ENCODE peak calls at places on chromosome 5, in six cellular contexts. One of them, this sample, is unnamed.

GRCh38 chr5:107476783-107477182 is 194.0 kb downstream of the EFNA5 start:
- DNase-seq in fibroblast of lung: no peak
- DNase-seq in bronchial epithelial cell: peak
- DNase-seq in fibroblast of pulmonary artery: peak
- DNase-seq in lung: no peak
- DNase-seq in Karpas-422: no peak
- DNase-seq in this sample: no peak

GRCh38 chr5:72234265-72234700 is 85.8 kb downstream of the MRPS27 start:
- DNase-seq in fibroblast of pulmonary artery: peak
- DNase-seq in bronchial epithelial cell: peak
- DNase-seq in Karpas-422: peak
- DNase-seq in lung: no peak
- DNase-seq in fibroblast of lung: peak
- DNase-seq in this sample: peak

GRCh38 chr5:82808960-82809359 is 268.2 kb downstream of the TMEM167A start:
- DNase-seq in bronchial epithelial cell: no peak
- DNase-seq in fibroblast of pulmonary artery: peak
- DNase-seq in fibroblast of lung: no peak
- DNase-seq in Karpas-422: no peak
- DNase-seq in lung: no peak
- DNase-seq in this sample: no peak

GRCh38 chr5:142017832-142018427 is 5.1 kb upstream of the GNPDA1 start:
- DNase-seq in lung: no peak
- DNase-seq in bronchial epithelial cell: no peak
- DNase-seq in fibroblast of pulmonary artery: no peak
- DNase-seq in fibroblast of lung: peak
- DNase-seq in Karpas-422: peak
- DNase-seq in this sample: peak

GRCh38 chr5:77367733-77368132 is 124.4 kb downstream of the WDR41 start:
- DNase-seq in bronchial epithelial cell: peak
- DNase-seq in Karpas-422: no peak
- DNase-seq in fibroblast of pulmonary artery: peak
- DNase-seq in fibroblast of lung: peak
- DNase-seq in lung: no peak
- DNase-seq in this sample: peak

GRCh38 chr5:64923151-64923685 is 154.5 kb downstream of the CWC27 start:
- DNase-seq in fibroblast of lung: peak
- DNase-seq in Karpas-422: no peak
- DNase-seq in fibroblast of pulmonary artery: peak
- DNase-seq in lung: no peak
- DNase-seq in bronchial epithelial cell: no peak
- DNase-seq in this sample: peak

GRCh38 chr5:135269828-135270545 is 129.0 kb downstream of the MACROH2A1 start:
- DNase-seq in fibroblast of lung: peak
- DNase-seq in lung: no peak
- DNase-seq in Karpas-422: peak
- DNase-seq in fibroblast of pulmonary artery: peak
- DNase-seq in bronchial epithelial cell: no peak
- DNase-seq in this sample: peak

GRCh38 chr5:71014186-71014585 is 11.0 kb downstream of the NAIP start:
- DNase-seq in Karpas-422: no peak
- DNase-seq in lung: no peak
- DNase-seq in fibroblast of lung: no peak
- DNase-seq in bronchial epithelial cell: no peak
- DNase-seq in fibroblast of pulmonary artery: no peak
- DNase-seq in this sample: no peak

GRCh38 chr5:172840077-172840777 is 6.2 kb downstream of the ERGIC1 start:
- DNase-seq in fibroblast of pulmonary artery: no peak
- DNase-seq in Karpas-422: no peak
- DNase-seq in lung: no peak
- DNase-seq in bronchial epithelial cell: no peak
- DNase-seq in fibroblast of lung: no peak
- DNase-seq in this sample: no peak

GRCh38 chr5:98933446-98934072 is 4.8 kb upstream of the CHD1 start:
- DNase-seq in lung: no peak
- DNase-seq in fibroblast of lung: no peak
- DNase-seq in bronchial epithelial cell: no peak
- DNase-seq in fibroblast of pulmonary artery: no peak
- DNase-seq in Karpas-422: peak
- DNase-seq in this sample: no peak

GRCh38 chr5:55604611-55605067 is 69.9 kb upstream of the PLPP1 start:
- DNase-seq in bronchial epithelial cell: peak
- DNase-seq in Karpas-422: no peak
- DNase-seq in fibroblast of pulmonary artery: peak
- DNase-seq in lung: no peak
- DNase-seq in fibroblast of lung: peak
- DNase-seq in this sample: peak

GRCh38 chr5:154712518-154713437 is 42.4 kb upstream of the LARP1 start:
- DNase-seq in fibroblast of lung: no peak
- DNase-seq in fibroblast of pulmonary artery: no peak
- DNase-seq in lung: peak
- DNase-seq in Karpas-422: no peak
- DNase-seq in bronchial epithelial cell: peak
- DNase-seq in this sample: no peak

GRCh38 chr5:165185726-165186125 is 1680.3 kb downstream of the MAT2B start:
- DNase-seq in Karpas-422: no peak
- DNase-seq in bronchial epithelial cell: no peak
- DNase-seq in fibroblast of pulmonary artery: no peak
- DNase-seq in lung: no peak
- DNase-seq in fibroblast of lung: no peak
- DNase-seq in this sample: no peak

GRCh38 chr5:35908814-35909213 is 29.6 kb downstream of the CAPSL start:
- DNase-seq in fibroblast of pulmonary artery: no peak
- DNase-seq in lung: no peak
- DNase-seq in bronchial epithelial cell: no peak
- DNase-seq in fibroblast of lung: no peak
- DNase-seq in Karpas-422: no peak
- DNase-seq in this sample: no peak

GRCh38 chr5:127409923-127410675 is 107.3 kb upstream of the PRRC1 start:
- DNase-seq in bronchial epithelial cell: no peak
- DNase-seq in lung: no peak
- DNase-seq in fibroblast of pulmonary artery: no peak
- DNase-seq in Karpas-422: no peak
- DNase-seq in fibroblast of lung: no peak
- DNase-seq in this sample: no peak

GRCh38 chr5:127406326-127407121 is 110.9 kb upstream of the PRRC1 start:
- DNase-seq in Karpas-422: no peak
- DNase-seq in fibroblast of pulmonary artery: no peak
- DNase-seq in fibroblast of lung: no peak
- DNase-seq in lung: no peak
- DNase-seq in bronchial epithelial cell: no peak
- DNase-seq in this sample: no peak

GRCh38 chr5:127412698-127413097 is 104.7 kb upstream of the PRRC1 start:
- DNase-seq in bronchial epithelial cell: no peak
- DNase-seq in lung: no peak
- DNase-seq in fibroblast of lung: no peak
- DNase-seq in fibroblast of pulmonary artery: no peak
- DNase-seq in Karpas-422: no peak
- DNase-seq in this sample: no peak

GRCh38 chr5:127410906-127411780 is 106.3 kb upstream of the PRRC1 start:
- DNase-seq in lung: no peak
- DNase-seq in Karpas-422: no peak
- DNase-seq in fibroblast of pulmonary artery: no peak
- DNase-seq in bronchial epithelial cell: no peak
- DNase-seq in fibroblast of lung: no peak
- DNase-seq in this sample: no peak

GRCh38 chr5:127409236-127409921 is 108.1 kb upstream of the PRRC1 start:
- DNase-seq in fibroblast of lung: peak
- DNase-seq in lung: no peak
- DNase-seq in fibroblast of pulmonary artery: no peak
- DNase-seq in Karpas-422: no peak
- DNase-seq in bronchial epithelial cell: no peak
- DNase-seq in this sample: peak
- H3K4me3 ChIP-seq in fibroblast of lung: no peak
- H3K4me3 ChIP-seq in lung: no peak
- H3K4me3 ChIP-seq in fibroblast of pulmonary artery: no peak
- H3K4me3 ChIP-seq in Karpas-422: no peak
- H3K4me3 ChIP-seq in bronchial epithelial cell: no peak
- H3K4me3 ChIP-seq in this sample: no peak

DNA sequence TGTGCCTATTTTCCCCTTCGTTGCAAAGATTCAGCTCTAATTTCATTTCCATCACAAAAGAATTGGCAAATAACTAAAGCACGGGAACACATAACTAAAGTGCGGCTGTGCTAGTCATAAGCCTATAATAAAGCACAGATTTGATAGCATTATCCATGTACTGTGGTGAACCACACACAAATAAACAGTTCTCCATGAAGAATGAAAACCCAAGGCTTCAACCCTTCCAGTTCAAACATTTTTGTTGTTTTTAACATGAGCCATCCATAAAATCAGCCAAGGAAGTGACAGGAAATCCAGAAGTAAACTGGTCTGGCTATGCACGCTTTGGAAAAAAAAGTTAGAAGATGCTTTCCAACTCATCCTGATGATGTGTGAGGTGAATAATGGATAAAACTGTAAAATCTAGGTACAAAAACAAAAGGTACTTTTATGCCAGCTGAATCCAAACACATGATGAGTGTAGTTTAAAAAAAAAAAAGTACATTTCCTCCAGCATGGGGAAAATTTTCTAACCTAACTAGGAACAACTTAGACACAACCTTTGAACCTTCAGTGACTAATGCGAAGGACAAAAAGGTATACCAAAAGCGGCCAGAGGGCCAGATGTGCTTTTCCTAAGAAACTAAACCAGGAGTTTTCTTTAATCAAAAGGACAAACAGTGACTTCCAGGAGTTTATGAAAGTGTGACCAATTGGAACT is 10.2 kb downstream of the ZNF608 start:
- DNase-seq in fibroblast of pulmonary artery: no peak
- DNase-seq in lung: no peak
- DNase-seq in fibroblast of lung: peak
- DNase-seq in bronchial epithelial cell: no peak
- DNase-seq in Karpas-422: no peak
- DNase-seq in this sample: peak
- H3K4me3 ChIP-seq in fibroblast of pulmonary artery: peak
- H3K4me3 ChIP-seq in lung: no peak
- H3K4me3 ChIP-seq in fibroblast of lung: peak
- H3K4me3 ChIP-seq in bronchial epithelial cell: no peak
- H3K4me3 ChIP-seq in Karpas-422: peak
- H3K4me3 ChIP-seq in this sample: no peak

DNA sequence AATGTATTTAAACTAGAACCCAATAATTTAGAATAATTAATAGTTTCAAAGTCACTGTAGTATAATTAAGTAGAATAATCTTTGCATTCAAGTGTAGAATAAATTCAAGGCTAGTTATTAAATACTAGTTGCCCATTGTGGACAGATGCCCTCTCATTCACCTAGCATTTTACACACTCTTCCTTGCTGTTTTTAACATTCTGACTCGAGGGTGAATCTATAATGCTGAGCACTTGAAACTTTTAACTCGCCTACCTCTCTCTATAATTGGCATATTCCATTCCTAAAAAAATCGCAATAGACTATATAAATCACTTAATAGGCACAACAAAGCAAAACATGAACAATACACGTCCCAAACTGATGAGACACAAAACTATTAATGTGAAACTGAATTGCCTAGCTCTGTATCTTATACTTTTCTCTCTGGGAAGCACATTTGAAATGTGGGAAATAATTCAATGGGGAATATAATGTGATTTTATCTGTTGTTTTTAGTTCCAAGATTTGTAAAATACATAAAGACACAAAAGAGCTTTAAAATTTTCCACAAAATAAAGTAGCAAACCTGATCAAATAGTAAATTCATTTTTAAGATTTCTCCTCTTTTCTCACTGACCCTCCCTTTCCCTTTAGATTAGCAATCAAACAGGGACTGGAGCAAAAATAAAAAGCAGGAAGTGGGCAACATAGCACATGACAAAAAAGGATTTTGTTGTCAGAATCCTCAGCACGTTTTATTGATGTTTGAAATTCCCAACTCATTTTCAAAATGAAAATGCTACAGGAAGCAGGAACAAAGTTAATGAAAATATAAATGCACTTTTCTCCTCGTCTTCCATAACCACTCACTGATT is 295.6 kb downstream of the PDE4D start:
- DNase-seq in Karpas-422: no peak
- DNase-seq in fibroblast of pulmonary artery: no peak
- DNase-seq in lung: no peak
- DNase-seq in bronchial epithelial cell: no peak
- DNase-seq in fibroblast of lung: no peak
- DNase-seq in this sample: no peak
- H3K4me3 ChIP-seq in Karpas-422: no peak
- H3K4me3 ChIP-seq in fibroblast of pulmonary artery: peak
- H3K4me3 ChIP-seq in lung: no peak
- H3K4me3 ChIP-seq in bronchial epithelial cell: peak
- H3K4me3 ChIP-seq in fibroblast of lung: peak
- H3K4me3 ChIP-seq in this sample: no peak

GRCh38 chr5:158384535-158385421 is 525.8 kb upstream of the CLINT1 start:
- DNase-seq in lung: no peak
- DNase-seq in fibroblast of pulmonary artery: peak
- DNase-seq in fibroblast of lung: peak
- DNase-seq in bronchial epithelial cell: peak
- DNase-seq in Karpas-422: no peak
- DNase-seq in this sample: peak
- H3K4me3 ChIP-seq in lung: no peak
- H3K4me3 ChIP-seq in fibroblast of pulmonary artery: no peak
- H3K4me3 ChIP-seq in fibroblast of lung: no peak
- H3K4me3 ChIP-seq in bronchial epithelial cell: no peak
- H3K4me3 ChIP-seq in Karpas-422: no peak
- H3K4me3 ChIP-seq in this sample: no peak

GRCh38 chr5:131209175-131209505 is 38.4 kb downstream of the LYRM7 start:
- DNase-seq in fibroblast of lung: no peak
- DNase-seq in Karpas-422: no peak
- DNase-seq in lung: no peak
- DNase-seq in bronchial epithelial cell: no peak
- DNase-seq in fibroblast of pulmonary artery: no peak
- DNase-seq in this sample: no peak

GRCh38 chr5:131209506-131210191 is 38.9 kb downstream of the LYRM7 start:
- DNase-seq in bronchial epithelial cell: no peak
- DNase-seq in lung: no peak
- DNase-seq in Karpas-422: peak
- DNase-seq in fibroblast of pulmonary artery: no peak
- DNase-seq in fibroblast of lung: no peak
- DNase-seq in this sample: no peak

GRCh38 chr5:131211669-131212068 is 40.9 kb downstream of the LYRM7 start:
- DNase-seq in lung: no peak
- DNase-seq in bronchial epithelial cell: no peak
- DNase-seq in fibroblast of lung: no peak
- DNase-seq in Karpas-422: peak
- DNase-seq in fibroblast of pulmonary artery: no peak
- DNase-seq in this sample: no peak

GRCh38 chr5:131214828-131215227 is 44.1 kb downstream of the LYRM7 start:
- DNase-seq in fibroblast of pulmonary artery: no peak
- DNase-seq in lung: no peak
- DNase-seq in fibroblast of lung: no peak
- DNase-seq in Karpas-422: no peak
- DNase-seq in bronchial epithelial cell: no peak
- DNase-seq in this sample: no peak

DNA sequence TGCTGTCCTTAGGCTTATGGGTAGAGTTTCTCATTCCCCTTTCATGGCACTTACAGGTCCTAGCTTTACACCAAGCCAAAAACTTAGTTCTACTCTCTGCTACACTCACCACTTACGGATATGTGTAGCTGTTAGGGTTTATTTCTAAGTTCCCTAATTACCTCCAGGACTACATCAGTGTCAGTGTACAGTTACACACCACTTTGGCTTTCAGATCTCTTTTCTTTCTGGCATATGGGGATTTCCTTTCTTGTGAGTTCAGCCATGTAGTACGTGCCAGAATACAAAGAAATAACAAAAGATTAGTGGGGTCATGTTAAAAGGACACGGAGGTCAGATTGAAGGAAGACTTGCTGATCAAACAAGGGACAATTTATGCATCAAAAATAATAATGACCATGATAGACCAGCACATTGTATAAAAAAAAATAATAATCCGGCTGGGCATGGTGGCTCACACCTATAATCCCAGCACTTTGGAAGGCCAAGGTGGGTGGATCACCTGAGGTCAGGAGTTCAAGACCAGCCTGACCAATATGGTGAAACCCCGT is 41.8 kb downstream of the LYRM7 start:
- DNase-seq in fibroblast of lung: no peak
- DNase-seq in Karpas-422: peak
- DNase-seq in fibroblast of pulmonary artery: no peak
- DNase-seq in bronchial epithelial cell: no peak
- DNase-seq in lung: no peak
- DNase-seq in this sample: no peak
- H3K4me3 ChIP-seq in fibroblast of lung: no peak
- H3K4me3 ChIP-seq in Karpas-422: peak
- H3K4me3 ChIP-seq in fibroblast of pulmonary artery: no peak
- H3K4me3 ChIP-seq in bronchial epithelial cell: no peak
- H3K4me3 ChIP-seq in lung: no peak
- H3K4me3 ChIP-seq in this sample: no peak

This sample was measured in astrocyte of the spinal cord.